ENCODE peak calls at places on chromosomes 11 and 22, in eight cellular contexts. L is stimulated activated CD4-positive, alpha-beta T cell treated with anti-CD3 and anti-CD28 coated beads, Interleukin-1b, Interleukin-23, amount 100 ng/mL, for 48 hours; O is H4; M is brain microvascular endothelial cell; J is stimulated activated CD8-positive, alpha-beta memory T cell treated with anti-CD3 and anti-CD28 coated beads, Interleukin-15, amount 100 ng/mL, for 4 hours; R is left ventricle myocardium inferior; A is CD8-positive, alpha-beta T cell; W is iPS DF 6.9. F is an unnamed sample.

GRCh38 chr11:78331711-78332110 is 85.9 kb downstream of the GAB2 start:
- DNase-seq in L (no peak), O (no peak), M (no peak), J (no peak), R (no peak), A (no peak), W (no peak), F (no peak)

GRCh38 chr22:30947163-30947820 is 21.3 kb downstream of the MORC2 start:
- DNase-seq in L (no peak), O (no peak), M (no peak), J (no peak), R (peak; percentile 31), A (no peak), W (no peak), F (peak; percentile 78)

GRCh38 chr22:41542224-41542623 is 2.0 kb downstream of the POLR3H start:
- DNase-seq in L (no peak), O (no peak), M (no peak), J (no peak), R (no peak), A (no peak), W (no peak), F (no peak)

GRCh38 chr11:19447150-19447566 is 206.4 kb upstream of the E2F8 start:
- DNase-seq in L (no peak), O (peak; percentile 74), M (no peak), J (no peak), R (no peak), A (no peak), W (no peak), F (no peak)

GRCh38 chr11:119518746-119519382 is 95.9 kb upstream of the THY1 start:
- DNase-seq in L (peak; percentile 11), O (peak; percentile 23), M (peak; percentile 47), J (no peak), R (no peak), A (no peak), W (peak; percentile 52), F (no peak)

GRCh38 chr11:66467756-66468155 is 1.1 kb downstream of the PELI3 start:
- DNase-seq in L (no peak), O (no peak), M (no peak), J (no peak), R (no peak), A (no peak), W (no peak), F (no peak)

GRCh38 chr11:1368966-1369365 is 20.8 kb upstream of the BRSK2 start:
- DNase-seq in L (no peak), O (no peak), M (no peak), J (no peak), R (no peak), A (no peak), W (no peak), F (no peak)

GRCh38 chr11:62879554-62879953 is 1.1 kb upstream of the SLC3A2 start:
- DNase-seq in L (no peak), O (no peak), M (no peak), J (no peak), R (no peak), A (no peak), W (no peak), F (peak; percentile 85)

GRCh38 chr11:12803086-12803826 is 129.0 kb downstream of the TEAD1 start:
- DNase-seq in L (no peak), O (no peak), M (no peak), J (no peak), R (no peak), A (no peak), W (no peak), F (no peak)

GRCh38 chr11:62612366-62613274 is at the start of the genes EML3 and ROM1:
- DNase-seq in L (peak; percentile 85), O (peak; percentile 80), M (no peak), J (peak; percentile 79), R (peak; percentile 92), A (peak; percentile 90), W (no peak), F (peak; percentile 96)

GRCh38 chr11:838441-839279 is 3.7 kb downstream of the POLR2L start:
- DNase-seq in L (no peak), O (peak; percentile 70), M (no peak), J (no peak), R (no peak), A (no peak), W (no peak), F (no peak)

F was measured in tibial artery.